ENCODE peak calls at places on chromosomes 11 and 22, in five cellular contexts. S is progenitor cell of endocrine pancreas, D is upper lobe of left lung, Y is cardiac fibroblast, Z is neural progenitor cell. T is an unnamed sample.
A peak's percentile ranks its signal among the peaks of the same experiment; 100 is the strongest.

GRCh38 chr11:132977241-132977640 is 555.1 kb downstream of the OPCML start:
- DNase-seq in S (no peak), D (no peak), Y (no peak), Z (no peak), T (no peak)

GRCh38 chr22:49365191-49365837 is 462.4 kb downstream of the BRD1 start:
- DNase-seq in S (no peak), D (no peak), Y (no peak), Z (no peak), T (no peak)

GRCh38 chr22:43385770-43386641 is 25.8 kb upstream of the MPPED1 start:
- DNase-seq in S (peak; percentile 68), D (peak; percentile 95), Y (peak; percentile 82), Z (peak; percentile 91), T (no peak)

GRCh38 chr22:44396021-44396726 is 83.4 kb upstream of the SHISAL1 start:
- DNase-seq in S (peak; percentile 3), D (peak; percentile 31), Y (no peak), Z (no peak), T (peak; percentile 54)

GRCh38 chr11:66467756-66468155 is 1.1 kb downstream of the PELI3 start:
- DNase-seq in S (no peak), D (no peak), Y (peak; percentile 36), Z (peak; percentile 75), T (no peak)

GRCh38 chr11:2825886-2826678 is 59.5 kb downstream of the CDKN1C start:
- DNase-seq in S (no peak), D (peak; percentile 88), Y (peak; percentile 98), Z (peak; percentile 47), T (no peak)

GRCh38 chr11:61918251-61919112 is 1.1 kb upstream of the RAB3IL1 start:
- DNase-seq in S (peak; percentile 6), D (no peak), Y (peak; percentile 61), Z (no peak), T (no peak)

GRCh38 chr22:50253046-50253580 is 2.0 kb upstream of the HDAC10 start:
- DNase-seq in S (no peak), D (peak; percentile 62), Y (no peak), Z (no peak), T (no peak)

GRCh38 chr11:116170526-116171120 is 602.2 kb downstream of the BUD13 start:
- DNase-seq in S (no peak), D (no peak), Y (no peak), Z (no peak), T (no peak)
- TF ChIP-seq CTCF in S (peak; percentile 47), D (peak; percentile 13), Y (no peak), Z (peak; percentile 47), T (peak; percentile 47)

DNA sequence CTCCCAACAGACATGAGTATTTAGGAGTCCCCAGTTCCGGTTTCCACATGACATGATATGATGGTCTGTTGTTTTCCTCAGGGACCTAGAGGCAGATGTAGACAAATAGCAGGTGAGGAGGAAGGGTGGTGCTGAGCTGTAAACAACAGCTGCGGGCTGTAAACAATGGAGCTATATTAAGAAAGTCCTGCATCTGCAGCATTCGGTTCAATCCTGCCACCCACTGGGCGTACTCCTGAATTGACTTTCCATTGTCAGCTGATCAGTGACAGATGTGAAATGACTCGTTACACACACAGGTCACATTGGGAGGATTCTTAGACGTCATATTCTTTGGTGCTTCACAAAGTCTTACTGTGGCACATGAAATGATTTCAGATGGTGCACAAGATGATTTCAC is 26.8 kb upstream of the RAG1 start:
- DNase-seq in S (no peak), D (no peak), Y (peak; percentile 48), Z (peak; percentile 61), T (no peak)
- TF ChIP-seq CTCF in S (no peak), D (peak; percentile 31), Y (peak; percentile 57), Z (peak; percentile 43), T (peak; percentile 72)

DNA sequence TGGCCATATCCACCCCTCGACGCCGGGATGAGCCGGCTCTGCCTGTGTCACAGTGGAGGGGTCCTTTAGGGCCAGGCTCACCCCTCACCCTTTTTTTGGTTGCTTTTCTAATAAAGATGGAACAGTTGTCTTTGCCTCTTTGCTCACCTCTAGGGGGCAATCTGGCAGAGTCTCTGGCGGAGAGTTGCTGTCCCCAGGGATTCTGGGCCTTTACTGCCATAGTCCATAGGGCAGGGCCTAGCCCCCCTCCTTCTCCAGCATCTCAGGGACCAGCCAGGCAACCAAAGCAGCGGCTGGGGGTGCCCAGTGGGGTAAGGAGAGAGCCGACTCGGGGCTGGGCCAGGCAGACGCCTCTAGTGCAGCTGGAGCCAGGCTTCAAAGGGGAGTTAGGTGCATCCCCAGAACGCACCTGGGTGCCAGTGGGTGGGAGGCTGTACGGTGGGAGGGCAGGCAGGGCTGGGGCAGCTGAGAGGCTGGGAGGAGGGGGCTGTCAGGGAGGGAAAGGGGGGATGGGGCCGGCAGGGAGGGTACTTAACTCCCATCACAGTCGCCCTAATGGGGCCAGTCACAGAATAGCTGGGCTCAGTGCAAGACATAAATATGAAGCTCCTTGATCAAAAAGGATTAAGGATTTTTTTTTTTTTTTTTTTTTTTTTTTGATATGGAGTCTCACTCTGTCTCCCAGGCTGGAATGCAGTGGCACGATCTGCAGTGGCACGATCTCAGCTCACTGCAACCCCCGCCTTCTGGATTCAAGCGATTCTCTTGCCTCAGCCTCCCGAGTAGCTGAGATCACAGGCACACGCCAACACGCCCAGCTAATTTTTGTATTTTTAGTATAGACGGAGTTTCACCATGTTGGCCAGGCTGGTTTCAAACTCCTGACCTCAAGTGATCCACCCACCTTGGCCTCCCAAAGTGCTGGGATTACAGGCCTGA is 2.5 kb upstream of the SUSD2 start:
- DNase-seq in S (no peak), D (peak; percentile 53), Y (peak; percentile 13), Z (peak; percentile 58), T (no peak)
- TF ChIP-seq CTCF in S (peak; percentile 37), D (no peak), Y (peak; percentile 48), Z (peak; percentile 54), T (peak; percentile 67)

GRCh38 chr22:27991586-27992293 is 72.7 kb upstream of the PITPNB start:
- DNase-seq in S (no peak), D (no peak), Y (no peak), Z (no peak), T (peak; percentile 63)

GRCh38 chr22:27989758-27990450 is 70.8 kb upstream of the PITPNB start:
- DNase-seq in S (no peak), D (no peak), Y (no peak), Z (no peak), T (peak; percentile 62)

GRCh38 chr22:27990451-27990840 is 71.4 kb upstream of the PITPNB start:
- DNase-seq in S (no peak), D (no peak), Y (no peak), Z (no peak), T (peak; percentile 55)

GRCh38 chr22:27992294-27993165 is 73.5 kb upstream of the PITPNB start:
- DNase-seq in S (no peak), D (no peak), Y (no peak), Z (no peak), T (peak; percentile 83)

GRCh38 chr22:27990879-27991278 is 71.8 kb upstream of the PITPNB start:
- DNase-seq in S (no peak), D (no peak), Y (peak; percentile 58), Z (peak; percentile 84), T (peak; percentile 80)
- TF ChIP-seq CTCF in S (peak; percentile 60), D (peak; percentile 44), Y (peak; percentile 68), Z (peak; percentile 72), T (peak; percentile 74)

GRCh38 chr11:121743285-121743684 is 290.5 kb upstream of the SORL1-AS1 start:
- DNase-seq in S (no peak), D (no peak), Y (no peak), Z (no peak), T (no peak)

GRCh38 chr11:121741316-121741715 is 288.5 kb upstream of the SORL1-AS1 start:
- DNase-seq in S (no peak), D (no peak), Y (peak; percentile 82), Z (no peak), T (no peak)

GRCh38 chr11:121740902-121741301 is 288.1 kb upstream of the SORL1-AS1 start:
- DNase-seq in S (no peak), D (no peak), Y (no peak), Z (no peak), T (no peak)

DNA sequence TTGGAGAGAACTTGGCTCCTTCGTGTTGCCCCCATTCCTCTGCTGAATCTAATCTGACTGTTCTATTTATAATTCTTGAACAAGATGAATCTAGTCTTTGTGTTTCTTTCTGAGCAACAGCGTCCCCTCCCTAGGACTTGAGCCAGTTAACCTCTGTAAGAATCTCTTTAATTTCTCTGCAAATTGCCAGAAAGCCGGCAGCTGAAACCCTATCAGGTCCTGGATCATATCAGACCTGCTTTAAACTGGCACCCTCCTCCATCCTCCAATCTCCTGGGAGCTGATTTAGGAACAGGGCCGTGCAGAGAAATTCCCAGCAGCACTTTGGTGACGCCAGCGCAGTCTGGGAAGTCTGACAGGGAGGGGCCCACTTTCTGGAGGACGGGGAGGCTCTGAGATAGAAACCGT is 289.2 kb upstream of the SORL1-AS1 start:
- DNase-seq in S (no peak), D (no peak), Y (peak; percentile 99), Z (no peak), T (no peak)
- TF ChIP-seq CTCF in S (no peak), D (no peak), Y (no peak), Z (no peak), T (peak; percentile 22)

GRCh38 chr11:18390088-18390487 is 4.3 kb upstream of the LDHA start:
- DNase-seq in S (no peak), D (no peak), Y (no peak), Z (no peak), T (no peak)

GRCh38 chr11:18383388-18384156 is 10.8 kb upstream of the LDHA start:
- DNase-seq in S (no peak), D (no peak), Y (peak; percentile 97), Z (peak; percentile 6), T (no peak)

GRCh38 chr11:18379201-18379600 is 15.2 kb upstream of the LDHA start:
- DNase-seq in S (no peak), D (no peak), Y (no peak), Z (peak; percentile 80), T (no peak)

GRCh38 chr11:18384157-18384641 is 10.2 kb upstream of the LDHA start:
- DNase-seq in S (no peak), D (no peak), Y (peak; percentile 94), Z (peak; percentile 12), T (no peak)
- TF ChIP-seq CTCF in S (no peak), D (no peak), Y (no peak), Z (no peak), T (peak; percentile 11)

DNA sequence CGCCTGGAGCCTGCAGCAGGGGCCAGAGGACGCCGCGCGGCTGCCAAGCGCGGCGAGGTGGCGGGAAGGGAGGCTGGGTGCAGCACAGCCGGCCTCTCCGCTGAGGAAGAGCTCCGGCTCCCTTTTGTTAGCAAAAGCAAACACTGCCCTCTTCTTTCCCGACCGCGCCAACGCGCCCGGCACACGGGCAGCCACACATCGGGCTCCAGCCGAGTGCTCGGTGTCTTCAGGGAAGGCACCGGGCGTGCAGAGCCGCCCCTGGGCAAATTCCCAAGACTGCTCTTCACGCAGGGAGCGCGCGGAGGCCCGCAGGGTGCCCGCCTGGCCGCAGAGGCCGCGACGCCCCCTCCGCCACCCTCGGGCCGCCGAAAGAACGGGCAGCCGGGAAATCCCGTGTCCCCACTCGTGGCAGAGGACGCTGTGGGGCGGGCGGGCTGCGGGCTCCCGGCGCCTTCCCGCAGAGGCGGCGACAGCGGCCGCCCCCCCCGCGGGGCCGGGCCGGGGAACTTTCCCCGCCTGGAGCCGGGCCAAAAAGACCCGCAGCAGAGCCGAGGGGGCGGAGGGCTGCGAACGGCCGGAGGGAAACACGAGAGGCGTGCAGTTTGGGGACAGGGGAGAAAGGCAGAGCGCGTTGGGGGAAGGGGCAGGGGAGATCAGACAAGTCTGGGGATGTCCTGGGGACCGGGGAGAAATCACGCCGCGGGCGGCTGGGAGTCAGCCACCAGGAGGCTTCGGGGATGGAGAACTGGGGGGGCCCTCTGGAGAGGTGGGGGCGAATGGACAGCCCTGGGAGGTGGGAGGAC is 931 bp downstream of the CADM1 start:
- DNase-seq in S (peak; percentile 26), D (peak; percentile 92), Y (peak; percentile 22), Z (peak; percentile 85), T (peak; percentile 88)
- TF ChIP-seq CTCF in S (peak; percentile 15), D (peak; percentile 68), Y (peak; percentile 6), Z (no peak), T (peak; percentile 77)

T was measured in chondrocyte.